ENCODE peak calls at places on chromosomes 1 and 21, in ten cellular contexts. P is GM12865; X is astrocyte of the spinal cord; T is SK-N-SH; D is CD4-positive, alpha-beta memory T cell; C is right lobe of liver; Z is T-helper 1 cell; S is NCI-H1105 treated with DMSO at 0.1 percent for 48 hours; I is MCF 10A; O is fibroblast of lung. Q is an unnamed sample.

GRCh38 chr1:20727746-20728316 is 4.7 kb downstream of the SH2D5 start:
- DNase-seq in T (peak), I (no peak), X (no peak), Z (no peak), O (no peak), D (no peak), S (no peak), P (peak), C (peak), Q (no peak)

GRCh38 chr21:45386728-45387371 is 18.1 kb upstream of the COL18A1 start:
- DNase-seq in P (peak), C (peak), O (peak), S (no peak), X (peak), Z (no peak), D (no peak), T (peak), I (peak), Q (peak)

GRCh38 chr1:18103788-18104421 is 3.7 kb upstream of the IGSF21 start:
- DNase-seq in S (no peak), O (no peak), C (no peak), D (no peak), X (no peak), I (no peak), T (no peak), P (no peak), Z (no peak), Q (no peak)

GRCh38 chr21:21332492-21332891 is 334.3 kb downstream of the NCAM2 start:
- DNase-seq in O (no peak), I (no peak), T (no peak), S (no peak), C (no peak), Z (no peak), P (no peak), X (no peak), D (no peak), Q (no peak)

GRCh38 chr1:94805912-94806311 is 14.2 kb upstream of the SLC44A3 start:
- DNase-seq in C (peak), I (peak), S (peak), O (peak), D (peak), P (peak), X (peak), T (peak), Z (no peak), Q (peak)

GRCh38 chr1:12158362-12159092 is 8.3 kb upstream of the TNFRSF1B start:
- DNase-seq in P (peak), O (no peak), T (no peak), C (no peak), S (no peak), D (no peak), Z (no peak), X (no peak), I (no peak), Q (no peak)

GRCh38 chr1:68378296-68379084 is 71.3 kb downstream of the RPE65 start:
- DNase-seq in D (no peak), I (peak), O (peak), S (no peak), C (no peak), P (no peak), Z (no peak), X (peak), T (no peak), Q (no peak)

GRCh38 chr1:1217621-1218523 is 3.9 kb upstream of the TNFRSF4 start:
- DNase-seq in S (no peak), Z (no peak), C (no peak), X (no peak), O (no peak), D (no peak), P (no peak), T (no peak), I (peak), Q (no peak)

GRCh38 chr1:3169621-3170356 is 100.8 kb downstream of the PRDM16 start:
- DNase-seq in P (no peak), O (no peak), C (no peak), I (no peak), S (no peak), D (no peak), Z (no peak), T (no peak), X (no peak), Q (no peak)

GRCh38 chr21:46110499-46111192 is 12.7 kb downstream of the COL6A2 start:
- DNase-seq in S (no peak), P (no peak), X (no peak), D (no peak), T (peak), I (no peak), O (no peak), C (peak), Z (no peak), Q (no peak)

GRCh38 chr1:17046043-17046657 is 7.7 kb downstream of the SDHB start:
- DNase-seq in O (peak), X (peak), T (peak), Z (no peak), P (peak), D (peak), C (no peak), S (peak), I (peak), Q (peak)

GRCh38 chr1:109307363-109308021 is 681 bp upstream of the MYBPHL start:
- DNase-seq in C (no peak), I (no peak), D (no peak), T (no peak), Z (no peak), P (no peak), O (no peak), S (peak), X (no peak), Q (no peak)

GRCh38 chr21:46255166-46255565 is 26.6 kb upstream of the LSS start:
- DNase-seq in X (no peak), T (no peak), P (no peak), D (no peak), Z (no peak), S (no peak), I (no peak), C (no peak), O (no peak), Q (no peak)

GRCh38 chr1:159843459-159843858 is 16.8 kb downstream of the SLAMF8 start:
- DNase-seq in D (no peak), I (peak), P (no peak), Z (no peak), C (no peak), S (no peak), O (peak), T (no peak), X (no peak), Q (no peak)

GRCh38 chr1:152110365-152110859 is 4.8 kb downstream of the TCHH start:
- DNase-seq in O (peak), X (peak), P (peak), S (peak), T (no peak), Z (no peak), C (peak), D (peak), I (peak), Q (no peak)

GRCh38 chr1:6185635-6186382 is 5.7 kb upstream of the CHD5 start:
- DNase-seq in P (peak), D (no peak), Z (no peak), T (peak), X (peak), S (peak), O (peak), C (no peak), I (peak), Q (no peak)

GRCh38 chr1:231485029-231485784 is 43.3 kb upstream of the TSNAX start:
- DNase-seq in X (peak), S (no peak), T (no peak), Z (no peak), C (no peak), P (no peak), D (no peak), I (no peak), O (peak), Q (peak)

Q was measured in astrocyte of the cerebellum.